ENCODE peak calls at places on chromosomes 2 and 18, in seven cellular contexts. K, J, E, Z, S, X and Q are unnamed samples.

GRCh38 chr2:62412347-62412742 is 93.7 kb downstream of the TMEM17 start:
- DNase-seq in S (peak; percentile 65), Z (no peak), J (no peak), X (no peak), E (peak; percentile 4), K (no peak), Q (no peak)

GRCh38 chr2:235199128-235199527 is 247.3 kb downstream of the SH3BP4 start:
- DNase-seq in Z (no peak), X (no peak), K (no peak), E (no peak), J (no peak), S (no peak), Q (no peak)

GRCh38 chr2:169983506-169983905 is 156.3 kb downstream of the UBR3 start:
- DNase-seq in X (no peak), J (no peak), S (no peak), K (no peak), Z (no peak), E (no peak), Q (no peak)

GRCh38 chr2:151766421-151767153 is 32.3 kb upstream of the NEB start:
- DNase-seq in E (no peak), S (no peak), X (no peak), K (no peak), Z (peak; percentile 14), J (no peak), Q (no peak)

GRCh38 chr2:194730266-194730665 is 926.8 kb upstream of the SLC39A10 start:
- DNase-seq in E (no peak), S (peak; percentile 47), Z (no peak), J (no peak), X (no peak), K (no peak), Q (no peak)

GRCh38 chr2:98514096-98514639 is 69.5 kb downstream of the INPP4A start:
- DNase-seq in E (no peak), S (no peak), K (no peak), J (no peak), Z (no peak), X (no peak), Q (no peak)

GRCh38 chr2:240277073-240277806 is 136.8 kb upstream of the OTOS start:
- DNase-seq in E (peak; percentile 90), X (no peak), K (no peak), Z (peak; percentile 71), S (peak; percentile 7), J (no peak), Q (no peak)

GRCh38 chr2:234401376-234401775 is 95.5 kb downstream of the ARL4C start:
- DNase-seq in S (no peak), Z (no peak), J (no peak), X (no peak), K (no peak), E (no peak), Q (no peak)

GRCh38 chr2:42493885-42494433 is at the start of gene KCNG3:
- DNase-seq in S (peak; percentile 65), K (peak; percentile 63), Z (no peak), X (peak; percentile 36), J (peak; percentile 66), E (peak; percentile 22), Q (peak; percentile 57)

GRCh38 chr2:228597032-228597431 is 415.5 kb upstream of the SPHKAP start:
- DNase-seq in E (no peak), K (no peak), Z (no peak), J (no peak), S (no peak), X (no peak), Q (no peak)

GRCh38 chr18:11972371-11973174 is 8.7 kb upstream of the IMPA2 start:
- DNase-seq in K (no peak), E (no peak), J (no peak), X (peak; percentile 77), Z (no peak), S (no peak), Q (no peak)

GRCh38 chr2:217632036-217632435 is 370.8 kb downstream of the TNS1 start:
- DNase-seq in Z (no peak), J (peak; percentile 39), E (no peak), S (no peak), K (no peak), X (no peak), Q (no peak)

GRCh38 chr2:120312861-120313694 is 32.9 kb upstream of the INHBB start:
- DNase-seq in K (peak; percentile 84), J (peak; percentile 80), Z (peak; percentile 76), S (peak; percentile 95), X (peak; percentile 76), E (peak; percentile 86), Q (peak; percentile 62)

GRCh38 chr2:121211689-121212151 is 73.3 kb downstream of the TFCP2L1 start:
- DNase-seq in K (no peak), J (no peak), X (no peak), E (no peak), S (peak; percentile 72), Z (no peak), Q (no peak)

GRCh38 chr2:32495139-32495538 is 132.7 kb upstream of the TTC27 start:
- DNase-seq in J (no peak), E (no peak), X (no peak), Z (no peak), S (no peak), K (no peak), Q (no peak)

GRCh38 chr2:15939556-15939853 is 845 bp upstream of the MYCN start:
- DNase-seq in Z (no peak), J (peak; percentile 66), S (peak; percentile 50), X (no peak), K (peak; percentile 80), E (no peak), Q (peak; percentile 16)

DNA sequence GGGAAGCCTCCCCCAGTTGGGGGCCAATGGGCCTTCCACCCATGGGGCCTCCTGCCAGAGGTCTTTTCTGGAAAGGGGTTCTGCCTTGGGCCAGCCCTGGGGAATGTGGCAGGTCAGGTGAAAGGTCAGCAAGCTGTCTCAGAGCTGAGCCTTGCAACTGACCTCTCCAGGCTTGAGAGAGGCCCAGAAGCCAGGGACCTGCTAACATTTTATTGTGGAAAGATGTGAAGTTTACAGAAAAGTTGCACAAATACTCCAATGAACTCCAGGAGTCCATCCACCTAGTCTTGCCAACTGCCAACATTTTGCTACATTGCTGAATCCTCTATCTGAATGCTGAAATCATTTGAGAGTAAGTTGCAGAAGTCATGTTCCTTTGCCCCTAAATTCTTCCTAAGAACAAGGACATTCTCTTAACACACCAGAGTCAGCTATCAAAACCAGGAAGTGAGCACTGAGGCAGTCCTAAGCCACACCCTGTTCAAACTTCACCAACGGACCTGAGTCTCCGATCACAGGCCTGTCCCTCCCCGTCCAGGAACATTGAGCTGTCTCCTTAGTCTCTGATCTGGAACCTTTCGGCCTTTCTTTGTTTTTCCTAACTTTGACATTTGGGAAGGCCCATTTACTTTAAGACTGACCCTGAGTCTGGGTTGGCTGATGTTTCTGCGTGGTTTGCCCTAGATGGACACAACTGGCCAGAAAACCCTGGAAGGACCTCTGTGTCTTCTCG is 4.0 kb downstream of the SNORC start:
- DNase-seq in S (no peak), K (no peak), E (no peak), Z (no peak), J (no peak), X (peak; percentile 21), Q (no peak)
- TF ChIP-seq CTCF in S (no peak), K (no peak), E (no peak), Z (no peak), J (no peak), X (no peak), Q (no peak)

DNA sequence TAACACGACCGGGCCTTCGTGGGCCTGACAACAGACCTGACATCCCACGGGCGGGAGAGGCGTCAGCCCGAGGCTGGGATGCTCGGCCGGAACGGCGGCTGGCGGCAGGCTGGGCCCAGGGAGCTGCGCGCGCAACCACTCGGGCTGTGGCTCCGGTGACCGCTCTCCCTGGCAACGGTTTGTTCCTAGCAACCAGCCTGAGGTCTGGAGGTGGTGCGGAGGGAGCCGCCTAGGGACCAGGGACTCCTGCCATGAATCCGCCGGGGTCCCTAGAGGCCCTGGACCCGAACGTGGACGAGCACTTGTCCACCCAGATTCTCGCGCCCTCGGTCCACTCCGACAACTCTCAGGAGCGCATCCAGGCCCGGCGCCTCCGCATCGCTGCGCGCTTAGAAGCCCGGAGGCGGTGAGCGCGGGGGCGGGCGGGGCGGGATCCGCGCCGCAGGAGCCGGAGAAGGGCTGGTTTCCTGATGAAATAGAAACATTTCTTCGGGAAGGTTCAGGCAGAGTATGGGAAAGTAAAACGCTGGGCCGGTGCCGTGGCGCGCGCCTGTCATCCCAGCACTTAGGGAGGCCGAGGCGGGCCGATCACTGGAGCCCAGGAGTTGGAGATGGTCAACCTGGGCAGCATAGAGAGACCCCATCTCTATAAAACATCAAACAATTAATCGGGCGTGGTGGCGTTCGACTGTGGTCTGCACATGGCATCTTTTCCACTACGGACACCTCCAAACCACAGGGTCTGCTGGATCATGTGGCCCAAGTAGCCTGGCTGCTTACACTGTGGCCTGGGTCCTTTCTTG is at the start of gene DRC1:
- DNase-seq in K (peak; percentile 67), S (no peak), X (no peak), Z (peak; percentile 79), J (peak; percentile 40), E (peak; percentile 67), Q (no peak)
- H3K4me3 ChIP-seq in K (no peak within 1 kb of the TSS), S (no peak within 1 kb of the TSS), X (no peak within 1 kb of the TSS), Z (peak within 1 kb of the TSS; percentile 64), J (peak within 1 kb of the TSS; percentile 46), E (peak within 1 kb of the TSS; percentile 50), Q (no peak within 1 kb of the TSS)

DNA sequence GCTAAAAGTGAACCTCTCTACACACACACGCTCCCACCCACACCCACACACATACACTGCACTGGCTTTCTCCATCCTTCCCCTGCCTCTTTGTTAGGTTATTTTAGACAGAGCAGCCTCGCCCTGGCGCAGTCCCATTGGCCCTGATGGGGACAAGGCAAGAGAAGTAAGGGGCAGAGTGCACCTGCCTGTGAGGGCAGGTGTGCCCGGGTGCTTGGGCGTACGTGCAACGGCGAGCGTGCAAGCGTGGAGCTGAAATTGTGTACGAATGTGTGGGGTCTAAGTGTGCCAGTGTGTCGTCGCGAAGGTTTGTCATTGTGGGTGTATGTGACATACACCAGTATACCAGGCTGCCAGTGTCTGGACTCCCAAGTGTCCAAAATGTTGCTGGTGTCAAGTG is 514 bp downstream of the LRATD1 start:
- DNase-seq in X (no peak), Z (no peak), S (peak; percentile 33), E (no peak), J (no peak), K (peak; percentile 19), Q (no peak)
- H3K27me3 ChIP-seq in X (peaks cover 55% of the 10 kb centered on the region), Z (peaks cover 27% of the 10 kb centered on the region), S (no peaks in the 10 kb centered on the region), E (peaks cover 20% of the 10 kb centered on the region), J (no peaks in the 10 kb centered on the region), K (peaks cover 12% of the 10 kb centered on the region), Q (no peaks in the 10 kb centered on the region)

GRCh38 chr2:37809931-37810570 is 115.0 kb upstream of the RMDN2 start:
- DNase-seq in Z (no peak), K (no peak), X (no peak), S (no peak), E (peak; percentile 46), J (no peak), Q (no peak)

GRCh38 chr2:37812414-37812813 is 112.7 kb upstream of the RMDN2 start:
- DNase-seq in E (no peak), K (no peak), X (no peak), S (no peak), J (no peak), Z (no peak), Q (no peak)

GRCh38 chr2:37812941-37813730 is 112.0 kb upstream of the RMDN2 start:
- DNase-seq in E (no peak), X (no peak), J (no peak), Z (no peak), K (no peak), S (no peak), Q (no peak)

DNA sequence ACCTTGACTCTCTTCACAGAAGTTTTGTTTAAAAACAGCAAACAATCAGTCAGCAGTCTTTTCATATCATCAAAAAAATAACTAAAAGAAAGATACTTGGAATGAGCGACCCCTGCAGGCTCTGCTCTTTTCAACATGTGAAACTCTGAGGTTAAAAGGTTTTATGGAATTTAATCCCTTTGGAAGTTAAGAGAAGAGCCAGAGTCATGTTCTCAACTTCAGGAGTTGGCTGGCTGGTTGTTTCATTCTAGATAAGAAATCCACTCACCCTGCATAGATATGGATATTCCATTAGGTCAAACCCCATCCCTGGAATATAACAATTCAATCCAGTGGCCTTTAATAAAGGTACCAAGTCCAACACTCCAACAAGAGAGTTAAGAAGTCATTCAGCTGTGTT is 115.6 kb upstream of the RMDN2 start:
- DNase-seq in S (peak; percentile 79), J (no peak), K (no peak), Z (peak; percentile 67), E (peak; percentile 77), X (no peak), Q (no peak)
- TF ChIP-seq CTCF in S (peak; percentile 84), J (peak; percentile 38), K (peak; percentile 30), Z (peak; percentile 74), E (peak; percentile 68), X (no peak), Q (peak; percentile 29)